ENCODE peak calls at places on chromosomes 13 and 19, in six cellular contexts. One of them, this sample, is unnamed.

GRCh38 chr19:41265376-41266153 is 1.4 kb downstream of the HNRNPUL1 start:
- DNase-seq in SK-N-SH: peak
- DNase-seq in HCT116: no peak
- DNase-seq in GM12878: no peak
- DNase-seq in K562: peak
- DNase-seq in NT2/D1: no peak
- DNase-seq in this sample: peak

GRCh38 chr13:31116224-31116623 is 45.5 kb downstream of the HSPH1 start:
- DNase-seq in SK-N-SH: no peak
- DNase-seq in HCT116: no peak
- DNase-seq in GM12878: no peak
- DNase-seq in K562: no peak
- DNase-seq in NT2/D1: no peak
- DNase-seq in this sample: no peak

GRCh38 chr19:14375055-14375581 is 6.1 kb upstream of the ADGRE5 start:
- DNase-seq in SK-N-SH: no peak
- DNase-seq in HCT116: no peak
- DNase-seq in GM12878: no peak
- DNase-seq in K562: no peak
- DNase-seq in NT2/D1: no peak
- DNase-seq in this sample: no peak

GRCh38 chr13:27921961-27922910 is 2.4 kb downstream of the PDX1 start:
- DNase-seq in SK-N-SH: peak
- DNase-seq in HCT116: no peak
- DNase-seq in GM12878: no peak
- DNase-seq in K562: no peak
- DNase-seq in NT2/D1: no peak
- DNase-seq in this sample: no peak

GRCh38 chr13:40495620-40496001 is 170.8 kb downstream of the FOXO1 start:
- DNase-seq in SK-N-SH: no peak
- DNase-seq in HCT116: no peak
- DNase-seq in GM12878: no peak
- DNase-seq in K562: no peak
- DNase-seq in NT2/D1: no peak
- DNase-seq in this sample: peak

GRCh38 chr19:752652-753517 is 2.0 kb downstream of the MISP start:
- DNase-seq in SK-N-SH: no peak
- DNase-seq in HCT116: peak
- DNase-seq in GM12878: no peak
- DNase-seq in K562: peak
- DNase-seq in NT2/D1: no peak
- DNase-seq in this sample: peak

GRCh38 chr13:39419068-39419467 is 183.9 kb downstream of the LHFPL6 start:
- DNase-seq in SK-N-SH: no peak
- DNase-seq in HCT116: no peak
- DNase-seq in GM12878: no peak
- DNase-seq in K562: no peak
- DNase-seq in NT2/D1: no peak
- DNase-seq in this sample: no peak

GRCh38 chr13:111337206-111337605 is 16.8 kb downstream of the TEX29 start:
- DNase-seq in SK-N-SH: no peak
- DNase-seq in HCT116: no peak
- DNase-seq in GM12878: no peak
- DNase-seq in K562: no peak
- DNase-seq in NT2/D1: no peak
- DNase-seq in this sample: no peak

GRCh38 chr13:25493930-25494707 is 122.3 kb downstream of the ATP8A2 start:
- DNase-seq in SK-N-SH: no peak
- DNase-seq in HCT116: no peak
- DNase-seq in GM12878: no peak
- DNase-seq in K562: no peak
- DNase-seq in NT2/D1: no peak
- DNase-seq in this sample: no peak

GRCh38 chr13:45974500-45974899 is 78.0 kb downstream of the ZC3H13 start:
- DNase-seq in SK-N-SH: no peak
- DNase-seq in HCT116: no peak
- DNase-seq in GM12878: no peak
- DNase-seq in K562: no peak
- DNase-seq in NT2/D1: no peak
- DNase-seq in this sample: no peak

GRCh38 chr13:97892717-97893116 is 60.8 kb upstream of the IPO5 start:
- DNase-seq in SK-N-SH: no peak
- DNase-seq in HCT116: no peak
- DNase-seq in GM12878: no peak
- DNase-seq in K562: no peak
- DNase-seq in NT2/D1: no peak
- DNase-seq in this sample: no peak

GRCh38 chr19:32543107-32543900 is 37.7 kb upstream of the PDCD5 start:
- DNase-seq in SK-N-SH: no peak
- DNase-seq in HCT116: no peak
- DNase-seq in GM12878: no peak
- DNase-seq in K562: peak
- DNase-seq in NT2/D1: no peak
- DNase-seq in this sample: no peak

DNA sequence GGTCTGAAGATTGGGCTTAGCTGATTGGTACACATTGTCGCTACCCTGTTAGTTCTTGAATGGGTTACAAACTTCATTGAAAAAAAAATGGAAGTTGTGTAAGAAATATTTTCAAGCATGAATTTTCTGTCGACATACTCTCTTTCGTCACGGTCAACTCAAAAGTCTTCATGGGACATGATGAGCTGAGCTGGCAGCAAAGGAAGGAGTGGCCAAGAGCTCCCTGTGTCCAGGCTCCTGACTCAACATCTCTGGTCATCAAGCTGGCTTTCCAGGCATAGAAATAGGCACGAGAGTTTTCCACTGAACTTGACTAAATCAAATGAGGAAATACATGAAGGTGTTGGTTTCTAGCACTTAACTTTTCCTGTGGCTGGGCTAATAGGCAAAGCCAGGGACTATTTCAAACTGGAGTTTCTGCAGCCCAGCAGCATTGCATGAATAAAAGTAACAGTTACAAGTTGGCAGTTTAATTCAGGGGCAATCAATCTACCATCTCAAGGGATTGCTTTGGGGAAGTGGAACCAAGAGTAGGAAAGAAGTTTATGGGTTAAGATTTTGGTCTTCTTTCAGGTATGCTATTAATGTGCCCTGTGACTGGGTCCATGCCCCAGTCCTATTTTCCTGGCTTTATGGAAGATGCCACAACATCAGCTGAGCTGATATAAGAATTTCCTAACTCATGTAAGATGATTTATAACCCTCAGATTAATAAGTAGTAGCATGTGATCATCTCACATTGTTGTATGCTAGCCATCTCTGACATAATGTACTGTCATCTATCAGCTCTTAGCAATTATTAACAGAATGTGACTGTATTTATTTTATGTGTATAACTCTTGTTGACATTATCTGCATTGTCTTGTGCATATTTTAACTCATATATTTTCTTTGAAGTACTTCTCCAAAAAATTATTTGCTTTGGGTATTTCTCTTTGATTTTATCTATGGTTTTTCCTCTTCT is 385.8 kb downstream of the DLEU7 start:
- DNase-seq in SK-N-SH: no peak
- DNase-seq in HCT116: no peak
- DNase-seq in GM12878: no peak
- DNase-seq in K562: no peak
- DNase-seq in NT2/D1: no peak
- DNase-seq in this sample: no peak
- TF ChIP-seq YY1 in SK-N-SH: no peak
- TF ChIP-seq YY1 in HCT116: no peak
- TF ChIP-seq YY1 in GM12878: no peak
- TF ChIP-seq YY1 in K562: no peak
- TF ChIP-seq YY1 in NT2/D1: no peak
- TF ChIP-seq YY1 in this sample: no peak

DNA sequence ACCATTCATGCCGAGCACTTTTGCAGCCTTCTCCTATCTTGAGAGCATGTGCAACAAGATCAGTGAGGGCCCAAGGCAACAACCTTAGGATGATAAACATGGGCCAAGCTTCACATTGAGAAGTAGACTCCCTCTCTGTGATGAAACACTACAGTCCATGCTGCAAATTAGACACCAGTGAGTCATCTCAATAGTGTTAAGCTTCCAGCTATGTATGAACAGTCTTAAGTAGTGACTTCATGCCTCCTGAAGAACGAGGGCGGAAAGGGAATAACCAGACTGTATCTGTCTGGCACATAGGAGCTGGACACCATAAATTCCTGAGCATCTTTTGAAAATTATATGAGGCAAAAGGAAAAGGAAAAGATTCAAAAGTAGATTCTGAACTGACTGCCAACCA is 309.9 kb upstream of the SLITRK1 start:
- DNase-seq in SK-N-SH: no peak
- DNase-seq in HCT116: no peak
- DNase-seq in GM12878: no peak
- DNase-seq in K562: no peak
- DNase-seq in NT2/D1: no peak
- DNase-seq in this sample: no peak
- TF ChIP-seq YY1 in SK-N-SH: no peak
- TF ChIP-seq YY1 in HCT116: no peak
- TF ChIP-seq YY1 in GM12878: no peak
- TF ChIP-seq YY1 in K562: no peak
- TF ChIP-seq YY1 in NT2/D1: no peak
- TF ChIP-seq YY1 in this sample: no peak

DNA sequence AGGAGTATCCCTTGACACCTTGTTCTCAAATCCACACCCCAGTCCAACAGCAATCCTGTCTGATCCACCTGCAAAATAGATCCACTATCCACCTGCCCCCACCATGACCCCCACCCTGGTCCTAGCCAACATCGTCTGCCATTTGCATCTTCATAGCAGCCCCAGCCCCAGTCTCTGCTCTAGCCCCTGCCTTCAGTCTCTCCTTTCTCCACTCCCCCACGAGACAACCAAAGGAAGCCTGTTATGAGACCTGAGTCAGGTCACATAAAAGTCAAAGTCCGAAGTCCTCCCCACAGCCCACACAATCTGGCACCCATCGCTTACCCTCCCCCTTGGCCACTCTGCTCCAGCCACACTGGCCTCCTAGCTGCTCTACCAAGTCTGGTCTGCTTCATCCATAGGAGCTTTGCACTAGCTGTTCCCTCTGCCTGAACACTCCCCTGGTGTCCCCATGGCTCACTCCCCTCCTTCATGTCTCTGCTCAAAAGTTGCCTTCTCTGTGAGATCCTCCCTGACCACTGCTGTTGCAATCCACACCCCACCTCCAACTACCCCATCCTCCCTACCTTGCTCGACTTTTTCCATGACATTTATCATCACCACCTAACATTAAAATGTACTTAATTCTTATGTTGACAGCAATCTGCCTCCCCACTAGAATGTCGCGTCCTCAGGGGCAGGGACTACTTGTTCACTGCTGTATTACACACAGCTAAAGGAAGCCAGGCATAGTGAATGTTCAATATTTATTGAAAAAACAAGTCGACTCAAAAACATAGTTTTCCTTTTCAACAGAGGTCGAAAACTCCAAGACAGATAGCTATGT is 1.2 kb upstream of the PLEKHG2 start:
- DNase-seq in SK-N-SH: no peak
- DNase-seq in HCT116: no peak
- DNase-seq in GM12878: no peak
- DNase-seq in K562: peak
- DNase-seq in NT2/D1: no peak
- DNase-seq in this sample: peak
- TF ChIP-seq YY1 in SK-N-SH: no peak
- TF ChIP-seq YY1 in HCT116: no peak
- TF ChIP-seq YY1 in GM12878: no peak
- TF ChIP-seq YY1 in K562: no peak
- TF ChIP-seq YY1 in NT2/D1: no peak
- TF ChIP-seq YY1 in this sample: peak

DNA sequence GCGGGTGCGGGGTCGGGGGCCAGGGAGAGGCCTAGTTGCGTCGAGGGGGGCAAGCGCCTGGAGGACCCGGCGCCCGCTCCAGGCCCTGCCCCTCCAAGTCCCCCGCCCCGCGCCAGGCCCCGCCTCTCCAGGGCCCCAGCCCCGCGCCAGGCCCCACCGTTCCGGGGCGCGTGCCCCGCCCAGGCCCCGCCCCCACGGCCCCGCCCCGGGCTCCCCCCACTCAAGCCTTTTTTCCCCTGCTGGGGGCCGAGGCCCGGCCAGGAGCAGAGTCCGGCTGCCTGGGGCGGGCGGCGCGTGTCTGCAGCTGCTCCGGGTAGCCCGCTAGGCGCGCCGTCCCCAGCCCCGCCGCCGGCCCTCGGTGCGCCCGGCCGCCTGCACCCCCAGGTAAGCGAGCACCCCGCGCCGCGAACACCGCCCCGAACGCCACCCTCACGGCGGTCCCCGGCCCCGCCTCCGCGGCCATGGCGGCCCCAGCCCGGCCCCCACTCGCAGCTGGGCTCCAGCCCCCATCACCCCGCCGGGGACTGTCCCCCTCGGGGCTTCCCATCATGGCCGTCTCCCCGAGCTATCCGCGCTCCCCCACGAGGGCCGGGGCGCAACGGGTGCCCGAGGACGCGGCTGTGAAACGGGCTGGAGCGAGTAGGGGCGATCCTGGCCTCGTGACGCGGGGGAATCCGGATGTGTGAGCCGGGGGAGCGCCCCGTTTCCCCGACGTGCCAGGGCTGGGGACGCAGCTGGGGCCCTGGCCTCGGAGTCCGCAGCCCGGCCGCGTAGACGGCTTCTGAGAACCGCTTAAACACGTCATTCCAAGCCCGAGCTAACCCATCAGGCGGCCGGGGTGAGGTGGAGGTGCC is at the start of gene CERS4:
- DNase-seq in SK-N-SH: peak
- DNase-seq in HCT116: no peak
- DNase-seq in GM12878: no peak
- DNase-seq in K562: peak
- DNase-seq in NT2/D1: peak
- DNase-seq in this sample: peak
- TF ChIP-seq YY1 in SK-N-SH: peak
- TF ChIP-seq YY1 in HCT116: peak
- TF ChIP-seq YY1 in GM12878: peak
- TF ChIP-seq YY1 in K562: no peak
- TF ChIP-seq YY1 in NT2/D1: no peak
- TF ChIP-seq YY1 in this sample: no peak

DNA sequence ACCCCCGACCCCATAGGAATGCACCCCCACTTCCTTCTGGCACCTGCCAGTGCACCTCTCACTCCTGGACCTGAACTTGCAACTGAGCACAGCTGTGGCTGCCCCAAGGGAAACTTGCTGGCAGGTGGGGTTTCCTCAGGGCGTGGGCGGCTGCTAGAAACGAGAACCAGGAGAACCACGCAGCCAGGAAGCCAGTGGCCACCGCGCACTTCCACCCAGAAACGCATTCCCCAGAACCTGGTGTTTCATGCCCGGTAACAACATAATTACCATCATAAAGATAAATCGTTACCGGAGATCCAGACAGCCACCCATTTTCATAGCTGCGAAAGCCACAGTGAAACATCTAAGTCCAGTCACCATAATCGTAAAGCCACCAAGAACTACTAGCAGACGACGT is 75.2 kb upstream of the C13orf46 start:
- DNase-seq in SK-N-SH: no peak
- DNase-seq in HCT116: no peak
- DNase-seq in GM12878: no peak
- DNase-seq in K562: no peak
- DNase-seq in NT2/D1: no peak
- DNase-seq in this sample: no peak
- TF ChIP-seq YY1 in SK-N-SH: no peak
- TF ChIP-seq YY1 in HCT116: no peak
- TF ChIP-seq YY1 in GM12878: no peak
- TF ChIP-seq YY1 in K562: no peak
- TF ChIP-seq YY1 in NT2/D1: no peak
- TF ChIP-seq YY1 in this sample: no peak

This sample was measured in HepG2.